ENCODE peak calls at places on chromosome 5, in seven cellular contexts. One of them, this sample, is unnamed.
A peak's percentile ranks its signal among the peaks of the same experiment; 100 is the strongest.

GRCh38 chr5:24539625-24540024 is 105.2 kb downstream of the CDH10 start:
- DNase-seq in ovary: no peak
- DNase-seq in CD8-positive, alpha-beta T cell: no peak
- DNase-seq in MM.1S: no peak
- DNase-seq in Peyer's patch: no peak
- DNase-seq in astrocyte of the spinal cord: no peak
- DNase-seq in right cardiac atrium: no peak
- DNase-seq in this sample: no peak

GRCh38 chr5:1292139-1292538 is 2.7 kb downstream of the TERT start:
- DNase-seq in Peyer's patch: no peak
- DNase-seq in astrocyte of the spinal cord: no peak
- DNase-seq in ovary: no peak
- DNase-seq in MM.1S: no peak
- DNase-seq in right cardiac atrium: no peak
- DNase-seq in CD8-positive, alpha-beta T cell: no peak
- DNase-seq in this sample: no peak

GRCh38 chr5:136132087-136132486 is 558 bp upstream of the SMAD5 start:
- DNase-seq in CD8-positive, alpha-beta T cell: no peak
- DNase-seq in MM.1S: no peak
- DNase-seq in ovary: peak; percentile 38
- DNase-seq in astrocyte of the spinal cord: no peak
- DNase-seq in Peyer's patch: peak; percentile 48
- DNase-seq in right cardiac atrium: peak; percentile 37
- DNase-seq in this sample: no peak

GRCh38 chr5:159582756-159583523 is 252.7 kb upstream of the IL12B start:
- DNase-seq in ovary: no peak
- DNase-seq in right cardiac atrium: no peak
- DNase-seq in Peyer's patch: no peak
- DNase-seq in astrocyte of the spinal cord: peak; percentile 62
- DNase-seq in CD8-positive, alpha-beta T cell: no peak
- DNase-seq in MM.1S: no peak
- DNase-seq in this sample: no peak

GRCh38 chr5:38396766-38397165 is 138.4 kb downstream of the EGFLAM start:
- DNase-seq in Peyer's patch: no peak
- DNase-seq in MM.1S: no peak
- DNase-seq in astrocyte of the spinal cord: no peak
- DNase-seq in ovary: no peak
- DNase-seq in CD8-positive, alpha-beta T cell: no peak
- DNase-seq in right cardiac atrium: no peak
- DNase-seq in this sample: no peak

GRCh38 chr5:14728109-14728938 is 63.8 kb downstream of the OTULIN start:
- DNase-seq in right cardiac atrium: no peak
- DNase-seq in ovary: no peak
- DNase-seq in MM.1S: no peak
- DNase-seq in astrocyte of the spinal cord: no peak
- DNase-seq in CD8-positive, alpha-beta T cell: no peak
- DNase-seq in Peyer's patch: peak; percentile 82
- DNase-seq in this sample: peak; percentile 81

GRCh38 chr5:77851229-77852067 is 75.3 kb upstream of the TBCA start:
- DNase-seq in CD8-positive, alpha-beta T cell: no peak
- DNase-seq in right cardiac atrium: peak; percentile 75
- DNase-seq in MM.1S: no peak
- DNase-seq in Peyer's patch: no peak
- DNase-seq in astrocyte of the spinal cord: no peak
- DNase-seq in ovary: peak; percentile 33
- DNase-seq in this sample: peak; percentile 52

GRCh38 chr5:84242286-84242685 is 142.4 kb downstream of the EDIL3 start:
- DNase-seq in astrocyte of the spinal cord: peak; percentile 80
- DNase-seq in right cardiac atrium: no peak
- DNase-seq in MM.1S: no peak
- DNase-seq in CD8-positive, alpha-beta T cell: no peak
- DNase-seq in ovary: no peak
- DNase-seq in Peyer's patch: no peak
- DNase-seq in this sample: no peak

GRCh38 chr5:15133456-15133965 is 261.9 kb upstream of the ANKH start:
- DNase-seq in ovary: no peak
- DNase-seq in Peyer's patch: no peak
- DNase-seq in MM.1S: no peak
- DNase-seq in astrocyte of the spinal cord: no peak
- DNase-seq in right cardiac atrium: no peak
- DNase-seq in CD8-positive, alpha-beta T cell: no peak
- DNase-seq in this sample: no peak

GRCh38 chr5:8875722-8876121 is 670.2 kb downstream of the SEMA5A start:
- DNase-seq in CD8-positive, alpha-beta T cell: no peak
- DNase-seq in MM.1S: no peak
- DNase-seq in right cardiac atrium: no peak
- DNase-seq in astrocyte of the spinal cord: no peak
- DNase-seq in ovary: no peak
- DNase-seq in Peyer's patch: no peak
- DNase-seq in this sample: no peak

GRCh38 chr5:113068559-113068958 is 92.0 kb downstream of the DCP2 start:
- DNase-seq in Peyer's patch: no peak
- DNase-seq in right cardiac atrium: no peak
- DNase-seq in ovary: no peak
- DNase-seq in MM.1S: no peak
- DNase-seq in CD8-positive, alpha-beta T cell: no peak
- DNase-seq in astrocyte of the spinal cord: peak; percentile 37
- DNase-seq in this sample: no peak

GRCh38 chr5:117590944-117591343 is 1016.3 kb upstream of the SEMA6A start:
- DNase-seq in MM.1S: peak; percentile 79
- DNase-seq in CD8-positive, alpha-beta T cell: no peak
- DNase-seq in astrocyte of the spinal cord: peak; percentile 24
- DNase-seq in ovary: no peak
- DNase-seq in right cardiac atrium: no peak
- DNase-seq in Peyer's patch: no peak
- DNase-seq in this sample: no peak

GRCh38 chr5:65480306-65480865 is 1.3 kb downstream of the ADAMTS6 start:
- DNase-seq in right cardiac atrium: peak; percentile 86
- DNase-seq in ovary: peak; percentile 84
- DNase-seq in MM.1S: peak; percentile 41
- DNase-seq in CD8-positive, alpha-beta T cell: peak; percentile 39
- DNase-seq in Peyer's patch: peak; percentile 76
- DNase-seq in astrocyte of the spinal cord: peak; percentile 91
- DNase-seq in this sample: no peak

GRCh38 chr5:134541736-134542376 is 16.4 kb downstream of the JADE2 start:
- DNase-seq in MM.1S: no peak
- DNase-seq in ovary: peak; percentile 75
- DNase-seq in Peyer's patch: no peak
- DNase-seq in CD8-positive, alpha-beta T cell: no peak
- DNase-seq in right cardiac atrium: peak; percentile 88
- DNase-seq in astrocyte of the spinal cord: peak; percentile 46
- DNase-seq in this sample: no peak

GRCh38 chr5:173486355-173486754 is 130.1 kb downstream of the BOD1 start:
- DNase-seq in astrocyte of the spinal cord: no peak
- DNase-seq in Peyer's patch: no peak
- DNase-seq in MM.1S: no peak
- DNase-seq in right cardiac atrium: no peak
- DNase-seq in ovary: no peak
- DNase-seq in CD8-positive, alpha-beta T cell: no peak
- DNase-seq in this sample: no peak

GRCh38 chr5:38515648-38516047 is 40.8 kb downstream of the LIFR start:
- DNase-seq in CD8-positive, alpha-beta T cell: no peak
- DNase-seq in MM.1S: no peak
- DNase-seq in Peyer's patch: no peak
- DNase-seq in ovary: no peak
- DNase-seq in right cardiac atrium: no peak
- DNase-seq in astrocyte of the spinal cord: no peak
- DNase-seq in this sample: no peak

GRCh38 chr5:68251386-68251785 is 35.8 kb downstream of the PIK3R1 start:
- DNase-seq in right cardiac atrium: no peak
- DNase-seq in astrocyte of the spinal cord: peak; percentile 46
- DNase-seq in Peyer's patch: no peak
- DNase-seq in ovary: no peak
- DNase-seq in MM.1S: no peak
- DNase-seq in CD8-positive, alpha-beta T cell: peak; percentile 55
- DNase-seq in this sample: no peak

GRCh38 chr5:137750436-137750835 is 3.7 kb downstream of the HNRNPA0 start:
- DNase-seq in CD8-positive, alpha-beta T cell: no peak
- DNase-seq in Peyer's patch: no peak
- DNase-seq in ovary: no peak
- DNase-seq in astrocyte of the spinal cord: no peak
- DNase-seq in right cardiac atrium: no peak
- DNase-seq in MM.1S: no peak
- DNase-seq in this sample: no peak

GRCh38 chr5:166004006-166004405 is 2287.4 kb upstream of the WWC1 start:
- DNase-seq in CD8-positive, alpha-beta T cell: no peak
- DNase-seq in astrocyte of the spinal cord: no peak
- DNase-seq in right cardiac atrium: no peak
- DNase-seq in Peyer's patch: no peak
- DNase-seq in ovary: no peak
- DNase-seq in MM.1S: no peak
- DNase-seq in this sample: no peak

GRCh38 chr5:181052526-181052927 is 12.5 kb downstream of the BTNL9 start:
- DNase-seq in MM.1S: no peak
- DNase-seq in ovary: no peak
- DNase-seq in right cardiac atrium: peak; percentile 68
- DNase-seq in Peyer's patch: no peak
- DNase-seq in CD8-positive, alpha-beta T cell: no peak
- DNase-seq in astrocyte of the spinal cord: no peak
- DNase-seq in this sample: no peak

GRCh38 chr5:181054871-181055494 is 14.9 kb downstream of the BTNL9 start:
- DNase-seq in MM.1S: no peak
- DNase-seq in Peyer's patch: no peak
- DNase-seq in ovary: no peak
- DNase-seq in astrocyte of the spinal cord: no peak
- DNase-seq in CD8-positive, alpha-beta T cell: no peak
- DNase-seq in right cardiac atrium: no peak
- DNase-seq in this sample: no peak

GRCh38 chr5:181052928-181053759 is 13.1 kb downstream of the BTNL9 start:
- DNase-seq in ovary: no peak
- DNase-seq in right cardiac atrium: no peak
- DNase-seq in astrocyte of the spinal cord: no peak
- DNase-seq in Peyer's patch: no peak
- DNase-seq in MM.1S: no peak
- DNase-seq in CD8-positive, alpha-beta T cell: no peak
- DNase-seq in this sample: no peak

GRCh38 chr5:181053760-181054122 is 13.7 kb downstream of the BTNL9 start:
- DNase-seq in ovary: no peak
- DNase-seq in right cardiac atrium: peak; percentile 37
- DNase-seq in MM.1S: no peak
- DNase-seq in astrocyte of the spinal cord: no peak
- DNase-seq in CD8-positive, alpha-beta T cell: no peak
- DNase-seq in Peyer's patch: no peak
- DNase-seq in this sample: no peak

DNA sequence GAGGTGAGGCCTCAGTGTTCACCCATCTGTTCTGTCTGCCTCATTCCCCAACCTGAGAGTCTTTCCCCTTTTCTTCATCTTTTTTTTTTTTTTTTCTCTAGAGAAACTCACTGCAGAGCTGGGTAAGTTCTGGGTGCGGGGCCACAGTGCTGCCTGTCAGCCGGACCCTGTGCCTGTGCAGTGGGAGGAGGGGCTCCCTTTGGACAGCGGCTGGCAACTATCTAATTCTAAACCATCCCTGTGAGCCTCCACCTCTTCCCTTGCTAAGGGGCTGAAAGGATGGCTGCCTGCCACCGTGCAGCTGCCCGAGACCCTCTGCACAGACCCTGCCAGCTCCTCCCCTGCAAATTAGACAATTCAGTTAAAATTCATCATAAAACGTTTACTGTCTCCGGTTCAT is 14.1 kb downstream of the BTNL9 start:
- DNase-seq in right cardiac atrium: no peak
- DNase-seq in CD8-positive, alpha-beta T cell: no peak
- DNase-seq in Peyer's patch: no peak
- DNase-seq in astrocyte of the spinal cord: no peak
- DNase-seq in MM.1S: no peak
- DNase-seq in ovary: no peak
- DNase-seq in this sample: no peak
- H3K4me3 ChIP-seq in right cardiac atrium: peak overlapping the region; percentile 63
- H3K4me3 ChIP-seq in CD8-positive, alpha-beta T cell: peak overlapping the region; percentile 40
- H3K4me3 ChIP-seq in Peyer's patch: no peak overlapping the region
- H3K4me3 ChIP-seq in astrocyte of the spinal cord: no peak overlapping the region
- H3K4me3 ChIP-seq in MM.1S: no peak overlapping the region
- H3K4me3 ChIP-seq in ovary: no peak overlapping the region
- H3K4me3 ChIP-seq in this sample: peak overlapping the region; percentile 59

DNA sequence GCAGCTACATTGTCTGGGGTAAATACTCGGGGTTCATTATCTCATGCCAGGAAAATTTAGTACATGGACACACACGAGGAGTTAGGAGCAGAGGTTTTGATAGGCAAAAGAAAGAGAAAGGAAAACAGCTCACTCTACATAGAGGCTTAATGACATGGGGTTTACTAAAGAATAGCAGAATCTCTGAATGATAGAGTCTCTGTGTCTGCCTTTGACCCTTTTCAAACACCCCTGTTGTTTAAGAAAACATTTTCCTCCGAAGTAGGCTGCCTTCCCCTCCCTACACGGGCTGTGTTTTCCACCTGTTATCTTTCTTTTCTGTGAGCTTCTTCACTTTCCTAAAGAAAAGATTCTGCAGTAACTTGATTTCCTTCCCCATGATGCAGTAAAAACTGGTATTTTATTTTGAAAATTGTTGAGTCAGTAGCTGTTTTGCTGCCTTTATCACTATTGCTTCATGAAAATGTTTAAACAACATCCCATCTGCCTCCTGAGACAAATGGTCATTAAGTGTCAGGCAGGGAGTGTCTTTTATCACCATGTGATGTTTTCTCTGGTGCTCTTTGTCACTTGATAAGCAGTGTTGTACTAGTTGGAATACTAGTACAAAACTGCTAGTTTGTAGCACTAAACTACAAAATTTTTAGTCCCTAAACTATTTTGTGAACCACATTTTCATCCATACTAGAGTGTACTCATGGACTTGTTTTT is 76.6 kb downstream of the PPIC start:
- DNase-seq in Peyer's patch: no peak
- DNase-seq in right cardiac atrium: no peak
- DNase-seq in CD8-positive, alpha-beta T cell: no peak
- DNase-seq in astrocyte of the spinal cord: no peak
- DNase-seq in ovary: no peak
- DNase-seq in MM.1S: no peak
- DNase-seq in this sample: no peak
- H3K4me3 ChIP-seq in Peyer's patch: no peak overlapping the region
- H3K4me3 ChIP-seq in right cardiac atrium: no peak overlapping the region
- H3K4me3 ChIP-seq in CD8-positive, alpha-beta T cell: no peak overlapping the region
- H3K4me3 ChIP-seq in astrocyte of the spinal cord: no peak overlapping the region
- H3K4me3 ChIP-seq in ovary: no peak overlapping the region
- H3K4me3 ChIP-seq in MM.1S: no peak overlapping the region
- H3K4me3 ChIP-seq in this sample: no peak overlapping the region

GRCh38 chr5:141402553-141403328 is at the start of gene PCDHGA9:
- DNase-seq in Peyer's patch: no peak
- DNase-seq in ovary: peak; percentile 28
- DNase-seq in right cardiac atrium: no peak
- DNase-seq in CD8-positive, alpha-beta T cell: no peak
- DNase-seq in astrocyte of the spinal cord: peak; percentile 42
- DNase-seq in MM.1S: peak; percentile 23
- DNase-seq in this sample: no peak
- H3K4me3 ChIP-seq in Peyer's patch: no peak within 1 kb of the TSS
- H3K4me3 ChIP-seq in ovary: peak within 1 kb of the TSS; percentile 12
- H3K4me3 ChIP-seq in right cardiac atrium: peak within 1 kb of the TSS; percentile 40
- H3K4me3 ChIP-seq in CD8-positive, alpha-beta T cell: no peak within 1 kb of the TSS
- H3K4me3 ChIP-seq in astrocyte of the spinal cord: peak within 1 kb of the TSS; percentile 29
- H3K4me3 ChIP-seq in MM.1S: no peak within 1 kb of the TSS
- H3K4me3 ChIP-seq in this sample: peak within 1 kb of the TSS; percentile 43

DNA sequence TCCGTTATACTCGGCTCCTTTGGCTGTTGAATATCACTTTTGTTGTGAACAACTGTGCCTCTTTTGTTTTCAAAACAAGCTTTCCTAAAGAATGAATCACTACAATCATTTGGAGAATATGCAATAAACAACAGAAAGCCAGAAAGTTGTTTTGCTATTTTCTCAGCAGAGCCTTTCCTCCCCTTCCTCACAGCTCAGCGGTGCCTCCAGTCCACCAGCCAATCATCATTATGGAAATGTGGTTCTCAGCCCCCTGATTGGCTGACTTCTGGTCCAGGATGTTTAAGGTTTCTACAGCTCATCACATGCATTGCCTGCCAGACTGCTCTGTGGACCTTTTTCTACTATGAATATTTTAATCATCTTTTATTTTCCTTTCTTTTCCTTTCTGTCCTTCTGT is 9.1 kb upstream of the ZNF608 start:
- DNase-seq in MM.1S: no peak
- DNase-seq in CD8-positive, alpha-beta T cell: no peak
- DNase-seq in Peyer's patch: no peak
- DNase-seq in ovary: no peak
- DNase-seq in astrocyte of the spinal cord: no peak
- DNase-seq in right cardiac atrium: no peak
- DNase-seq in this sample: peak; percentile 41
- H3K4me3 ChIP-seq in MM.1S: no peak overlapping the region
- H3K4me3 ChIP-seq in CD8-positive, alpha-beta T cell: no peak overlapping the region
- H3K4me3 ChIP-seq in Peyer's patch: no peak overlapping the region
- H3K4me3 ChIP-seq in ovary: no peak overlapping the region
- H3K4me3 ChIP-seq in astrocyte of the spinal cord: no peak overlapping the region
- H3K4me3 ChIP-seq in right cardiac atrium: no peak overlapping the region
- H3K4me3 ChIP-seq in this sample: peak overlapping the region; percentile 51

This sample was measured in dorsolateral prefrontal cortex.